ENCODE peak calls at places on chromosomes 4 and X, in ten cellular contexts. B is ovary, Z is H54, U is uterus, E is GM12892, R is right lobe of liver, O is stomach, M is sigmoid colon, A is lower leg skin, N is NB4. V is an unnamed sample.
A peak's percentile ranks its signal among the peaks of the same experiment; 100 is the strongest.

GRCh38 chrX:151715735-151716134 is at the start of gene FATE1:
- DNase-seq in M (peak; percentile 7), O (no peak), N (no peak), U (no peak), A (no peak), B (no peak), R (no peak), Z (no peak), E (no peak), V (no peak)

GRCh38 chrX:72409993-72410392 is 104.3 kb upstream of the CITED1 start:
- DNase-seq in Z (no peak), A (no peak), E (no peak), R (no peak), B (no peak), M (no peak), U (no peak), N (no peak), O (no peak), V (no peak)

GRCh38 chr4:98606879-98607278 is 51.5 kb downstream of the TSPAN5 start:
- DNase-seq in E (no peak), O (no peak), R (no peak), N (no peak), M (no peak), B (no peak), Z (no peak), U (no peak), A (no peak), V (no peak)

GRCh38 chrX:38008658-38009057 is 2.3 kb downstream of the SYTL5 start:
- DNase-seq in O (no peak), N (no peak), Z (no peak), R (no peak), E (no peak), B (no peak), M (no peak), U (no peak), A (no peak), V (no peak)

GRCh38 chr4:21948347-21949072 is at the start of gene KCNIP4:
- DNase-seq in Z (no peak), M (no peak), N (no peak), R (peak; percentile 39), E (no peak), O (no peak), A (no peak), B (peak; percentile 16), U (peak; percentile 21), V (no peak)

GRCh38 chr4:76634239-76634638 is 199.2 kb downstream of the SHROOM3 start:
- DNase-seq in R (no peak), O (no peak), Z (no peak), E (no peak), N (no peak), M (no peak), U (no peak), B (no peak), A (no peak), V (no peak)

GRCh38 chr4:72430050-72430449 is 139.0 kb downstream of the ADAMTS3 start:
- DNase-seq in U (no peak), Z (no peak), E (no peak), B (no peak), O (no peak), A (no peak), M (no peak), N (no peak), R (no peak), V (no peak)

GRCh38 chrX:71282514-71283408 is 674 bp upstream of the NONO start:
- DNase-seq in M (no peak), N (no peak), U (no peak), R (no peak), E (no peak), O (no peak), A (no peak), Z (no peak), B (no peak), V (no peak)

GRCh38 chrX:71532078-71532752 is 689 bp upstream of the OGT start:
- DNase-seq in M (no peak), B (no peak), O (no peak), R (no peak), A (no peak), U (peak; percentile 15), E (no peak), Z (no peak), N (peak; percentile 79), V (peak; percentile 75)

GRCh38 chrX:137194164-137194563 is 160.4 kb upstream of the GPR101 start:
- DNase-seq in B (no peak), M (no peak), O (peak; percentile 27), Z (no peak), A (no peak), R (peak; percentile 36), N (peak; percentile 55), U (no peak), E (no peak), V (peak; percentile 29)

GRCh38 chr4:52110171-52110570 is 59.1 kb downstream of the SPATA18 start:
- DNase-seq in Z (no peak), R (no peak), O (no peak), A (no peak), B (no peak), M (no peak), E (no peak), N (no peak), U (no peak), V (no peak)
- TF ChIP-seq POLR2A in Z (no peak), R (no peak), O (no peak), A (no peak), B (no peak), M (no peak), E (no peak), N (no peak), U (no peak), V (no peak)

GRCh38 chrX:48466696-48467095 is 3.4 kb downstream of the SLC38A5 start:
- DNase-seq in A (no peak), N (peak; percentile 34), Z (no peak), M (no peak), B (no peak), E (no peak), R (no peak), O (no peak), U (no peak), V (peak; percentile 18)

GRCh38 chrX:48468693-48469691 is 1.1 kb downstream of the SLC38A5 start:
- DNase-seq in E (no peak), O (no peak), A (no peak), M (peak; percentile 52), B (no peak), Z (no peak), U (no peak), R (no peak), N (peak; percentile 76), V (peak; percentile 70)

GRCh38 chrX:48467331-48467761 is 2.7 kb downstream of the SLC38A5 start:
- DNase-seq in N (no peak), B (no peak), E (no peak), U (no peak), A (no peak), M (no peak), Z (no peak), O (no peak), R (no peak), V (peak; percentile 56)

GRCh38 chrX:48468247-48468671 is 1.8 kb downstream of the SLC38A5 start:
- DNase-seq in Z (no peak), O (peak; percentile 43), U (no peak), E (peak; percentile 48), A (no peak), M (peak; percentile 66), B (no peak), N (peak; percentile 74), R (no peak), V (peak; percentile 75)

GRCh38 chrX:48465336-48465933 is 4.6 kb downstream of the SLC38A5 start:
- DNase-seq in O (no peak), B (no peak), U (no peak), N (no peak), E (no peak), M (no peak), Z (peak; percentile 13), R (no peak), A (no peak), V (no peak)
- TF ChIP-seq POLR2A in O (no peak), B (no peak), U (no peak), N (no peak), E (no peak), M (no peak), Z (no peak), R (no peak), A (no peak), V (no peak)

GRCh38 chr4:44679060-44679459 is 840 bp downstream of the GUF1 start:
- DNase-seq in Z (no peak), O (no peak), B (no peak), E (no peak), R (no peak), U (no peak), A (no peak), N (no peak), M (no peak), V (no peak)

GRCh38 chr4:44674471-44674870 is 3.7 kb upstream of the GUF1 start:
- DNase-seq in E (no peak), R (no peak), B (no peak), A (no peak), O (no peak), Z (no peak), M (no peak), N (peak; percentile 14), U (no peak), V (peak; percentile 46)

DNA sequence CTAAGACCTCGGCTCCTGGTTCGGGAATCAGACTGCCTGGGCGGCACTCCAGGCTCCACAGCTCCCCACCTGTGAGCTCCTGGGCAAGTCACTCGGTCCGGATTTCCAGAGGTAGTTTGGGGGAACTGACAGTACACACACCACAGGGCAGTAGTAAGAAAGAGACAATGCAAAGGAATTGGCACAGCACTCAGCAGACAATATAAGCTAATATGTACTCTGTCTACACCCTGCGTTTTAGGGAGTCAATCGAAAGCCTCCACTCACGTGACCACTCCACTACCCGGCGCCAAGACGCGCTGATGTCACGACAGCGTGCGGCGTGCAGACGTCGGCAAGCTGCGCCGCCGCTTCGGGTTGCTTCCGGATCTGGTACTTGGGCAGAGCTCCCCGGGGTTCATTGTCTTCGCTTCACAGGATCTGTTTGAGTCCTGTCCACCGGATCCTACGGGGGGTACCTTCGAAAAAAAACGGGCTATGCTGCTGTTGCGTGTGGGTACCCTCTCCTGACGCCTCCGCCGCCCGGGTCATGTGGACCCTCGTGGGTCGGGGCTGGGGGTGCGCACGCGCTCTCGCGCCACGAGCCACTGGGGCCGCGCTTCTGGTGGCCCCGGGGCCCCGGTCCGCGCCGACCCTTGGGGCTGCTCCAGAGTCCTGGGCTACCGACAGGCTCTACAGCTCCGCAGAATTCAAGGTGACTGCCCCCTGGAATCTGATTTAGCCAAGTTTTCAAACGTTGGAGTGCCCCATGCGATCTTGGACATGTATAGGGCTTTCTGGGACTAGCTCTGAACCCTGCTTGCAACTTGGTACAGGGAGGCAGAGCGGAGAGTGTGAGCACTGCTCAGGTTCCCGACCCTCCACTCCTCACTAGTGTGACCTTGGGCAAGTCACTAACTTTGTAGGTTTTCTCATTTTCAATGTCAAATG is at the start of gene GUF1:
- DNase-seq in A (peak; percentile 88), Z (peak; percentile 53), N (peak; percentile 94), M (peak; percentile 95), B (peak; percentile 87), E (peak; percentile 56), O (peak; percentile 91), R (peak; percentile 93), U (peak; percentile 86), V (peak; percentile 95)
- TF ChIP-seq POLR2A in A (no peak), Z (peak; percentile 79), N (peak; percentile 92), M (peak; percentile 31), B (peak; percentile 62), E (peak; percentile 95), O (peak; percentile 26), R (peak; percentile 62), U (no peak), V (peak; percentile 97)

DNA sequence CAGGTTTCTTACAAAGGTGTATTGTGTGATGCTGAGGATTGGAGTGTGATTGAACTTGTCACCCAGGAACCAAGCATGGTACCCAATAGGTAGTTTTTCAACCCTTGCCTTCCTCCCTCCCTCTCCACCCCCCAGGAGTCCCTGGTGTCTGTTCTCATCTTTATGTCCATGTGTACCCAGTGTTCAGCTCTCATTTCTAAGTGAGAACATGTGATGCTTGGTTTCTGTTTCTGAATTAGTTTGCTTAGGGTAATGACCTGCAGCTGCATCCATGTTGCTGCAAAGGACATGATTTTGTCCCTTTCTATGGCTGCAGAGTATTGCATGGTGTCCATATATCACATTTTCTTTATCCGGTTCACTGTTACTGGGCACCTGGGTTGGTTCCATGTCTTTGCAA is 145.3 kb downstream of the PTTG2 start:
- DNase-seq in B (no peak), U (no peak), M (no peak), R (no peak), Z (no peak), A (no peak), E (no peak), O (no peak), N (no peak), V (no peak)
- TF ChIP-seq POLR2A in B (no peak), U (no peak), M (no peak), R (no peak), Z (no peak), A (no peak), E (no peak), O (no peak), N (no peak), V (no peak)

V was measured in erythroblast.